ENCODE peak calls at places on chromosomes 12 and 14, in five cellular contexts. O is cardiac muscle cell, C is tibial nerve, Y is H9, N is colonic mucosa. F is an unnamed sample.

GRCh38 chr14:76985021-76985420 is 43.5 kb downstream of the IRF2BPL start:
- DNase-seq in Y (no peak), N (no peak), O (peak), C (no peak), F (no peak)

GRCh38 chr12:104410786-104411185 is 46.0 kb upstream of the CHST11 start:
- DNase-seq in O (peak), C (no peak), Y (no peak), N (no peak), F (no peak)

GRCh38 chr12:95073698-95074520 is 491 bp upstream of the NR2C1 start:
- DNase-seq in Y (peak), O (no peak), C (no peak), N (no peak), F (no peak)

GRCh38 chr12:94172973-94173372 is 24.6 kb downstream of the PLXNC1 start:
- DNase-seq in Y (no peak), O (peak), C (no peak), N (no peak), F (no peak)

GRCh38 chr12:45122776-45123380 is 72.0 kb upstream of the DBX2 start:
- DNase-seq in N (no peak), O (peak), Y (no peak), C (no peak), F (peak)

GRCh38 chr12:46472893-46473633 is 100.5 kb upstream of the SLC38A2 start:
- DNase-seq in C (no peak), Y (no peak), O (peak), N (peak), F (no peak)

GRCh38 chr14:76955575-76956252 is 72.8 kb downstream of the IRF2BPL start:
- DNase-seq in O (peak), C (no peak), N (peak), Y (peak), F (no peak)

GRCh38 chr14:38412654-38413053 is 156.8 kb upstream of the CLEC14A start:
- DNase-seq in C (no peak), Y (no peak), N (no peak), O (no peak), F (no peak)

GRCh38 chr14:104244221-104245011 is 106.0 kb downstream of the KIF26A start:
- DNase-seq in Y (peak), N (no peak), C (no peak), O (no peak), F (no peak)

GRCh38 chr14:34568803-34569202 is 29.3 kb upstream of the EAPP start:
- DNase-seq in O (no peak), Y (no peak), N (no peak), C (no peak), F (no peak)

GRCh38 chr14:36085861-36086260 is 90.7 kb downstream of the PTCSC3 start:
- DNase-seq in O (no peak), N (no peak), Y (no peak), C (no peak), F (no peak)

GRCh38 chr14:76829650-76830421 is 3.6 kb downstream of the LRRC74A start:
- DNase-seq in Y (no peak), C (peak), N (no peak), O (peak), F (peak)

GRCh38 chr14:83867871-83868270 is 1662.1 kb upstream of the FLRT2 start:
- DNase-seq in N (no peak), Y (no peak), C (peak), O (no peak), F (no peak)

GRCh38 chr12:51324953-51325352 is 979 bp upstream of the BIN2 start:
- DNase-seq in N (no peak), O (no peak), Y (no peak), C (no peak), F (no peak)

GRCh38 chr12:55739025-55739378 is 3.9 kb upstream of the GDF11 start:
- DNase-seq in C (no peak), Y (no peak), N (no peak), O (no peak), F (no peak)

GRCh38 chr12:52182898-52183543 is 8.8 kb downstream of the KRT80 start:
- DNase-seq in C (no peak), Y (no peak), N (no peak), O (no peak), F (no peak)

GRCh38 chr12:30015661-30016060 is 231.9 kb upstream of the TMTC1 start:
- DNase-seq in N (no peak), Y (no peak), O (no peak), C (no peak), F (no peak)

GRCh38 chr12:76470028-76470939 is 89.3 kb downstream of the OSBPL8 start:
- DNase-seq in C (no peak), O (peak), N (no peak), Y (no peak), F (peak)

DNA sequence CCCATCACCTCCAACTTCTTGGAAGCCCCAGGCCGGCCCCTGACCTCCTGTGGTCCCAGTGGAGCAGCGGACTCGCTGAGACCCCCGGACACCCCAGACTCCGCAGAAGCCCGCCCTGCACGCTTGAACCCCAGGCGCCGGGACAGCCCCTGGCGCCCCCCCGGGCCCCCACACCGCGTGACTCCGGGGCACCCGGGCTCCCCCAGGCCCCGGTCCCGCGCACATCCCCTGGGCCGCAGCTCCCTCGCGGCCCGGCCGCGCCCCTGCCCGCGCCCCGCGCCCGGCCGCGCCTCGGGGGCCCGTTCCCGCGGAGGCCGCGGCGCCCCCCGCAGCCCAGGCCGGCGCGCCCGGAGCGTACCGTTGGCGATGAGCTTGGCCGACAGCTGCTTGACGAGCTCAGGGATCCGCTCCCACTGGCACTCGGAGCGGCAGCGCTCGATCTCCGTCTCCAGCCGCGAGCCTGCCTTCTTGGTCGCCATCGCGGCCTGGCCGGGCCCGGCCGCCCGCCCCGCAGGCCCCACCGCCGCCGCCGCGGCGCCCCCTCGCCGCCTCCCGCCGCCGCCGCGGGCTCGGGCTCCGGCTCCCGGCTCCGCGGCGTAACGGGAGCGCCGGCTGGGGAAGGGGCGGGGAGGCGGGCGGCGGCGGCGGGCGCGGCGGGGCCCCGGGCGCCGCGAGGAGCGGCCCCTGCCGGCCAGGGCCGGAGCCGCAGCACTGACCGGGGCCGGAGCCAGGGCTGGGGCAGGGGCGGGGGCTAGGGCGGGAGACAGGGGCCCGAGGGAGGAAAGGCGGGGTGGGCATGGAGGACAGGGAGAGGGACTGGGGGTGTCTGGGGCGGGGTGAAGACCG is at the start of gene TTC7B:
- DNase-seq in C (no peak), Y (peak), O (peak), N (no peak), F (peak)
- TF ChIP-seq CTCF in C (peak), Y (peak), O (peak), N (no peak), F (no peak)

GRCh38 chr14:51653096-51653814 is 1.5 kb downstream of the FRMD6 start:
- DNase-seq in O (peak), N (no peak), C (peak), Y (no peak), F (peak)
- TF ChIP-seq CTCF in O (peak), N (no peak), C (peak), Y (no peak), F (no peak)

DNA sequence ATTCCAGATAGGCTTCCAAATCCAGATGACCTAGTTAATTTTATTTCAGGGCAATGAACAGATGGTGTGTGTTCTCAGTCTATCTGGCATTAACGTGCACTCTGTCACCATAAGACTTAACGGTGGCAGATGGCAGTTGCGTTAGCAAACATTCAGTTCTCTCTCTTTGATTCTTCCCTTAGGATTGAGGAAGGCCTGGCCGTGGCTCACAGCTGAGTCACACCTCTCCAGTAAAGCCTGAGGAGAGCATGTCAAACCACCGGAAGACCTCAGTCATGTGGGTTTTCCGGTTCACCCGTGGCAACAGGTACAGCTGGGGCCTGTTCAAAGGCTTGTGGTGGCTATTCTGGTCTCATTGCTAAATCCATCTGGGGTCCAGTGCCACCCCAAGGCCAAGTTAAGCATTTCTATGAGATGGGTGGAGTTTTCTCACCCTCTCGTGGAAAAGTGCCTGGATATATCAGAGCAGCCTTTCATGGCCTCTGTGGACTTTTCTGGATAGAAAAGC is 545.1 kb upstream of the ATP2B1 start:
- DNase-seq in Y (peak), O (peak), C (peak), N (peak), F (peak)
- TF ChIP-seq CTCF in Y (peak), O (peak), C (no peak), N (no peak), F (no peak)

GRCh38 chr12:111303531-111303930 is 65.4 kb downstream of the PHETA1 start:
- DNase-seq in C (no peak), O (no peak), N (no peak), Y (no peak), F (no peak)
- TF ChIP-seq CTCF in C (no peak), O (no peak), N (no peak), Y (no peak), F (no peak)

DNA sequence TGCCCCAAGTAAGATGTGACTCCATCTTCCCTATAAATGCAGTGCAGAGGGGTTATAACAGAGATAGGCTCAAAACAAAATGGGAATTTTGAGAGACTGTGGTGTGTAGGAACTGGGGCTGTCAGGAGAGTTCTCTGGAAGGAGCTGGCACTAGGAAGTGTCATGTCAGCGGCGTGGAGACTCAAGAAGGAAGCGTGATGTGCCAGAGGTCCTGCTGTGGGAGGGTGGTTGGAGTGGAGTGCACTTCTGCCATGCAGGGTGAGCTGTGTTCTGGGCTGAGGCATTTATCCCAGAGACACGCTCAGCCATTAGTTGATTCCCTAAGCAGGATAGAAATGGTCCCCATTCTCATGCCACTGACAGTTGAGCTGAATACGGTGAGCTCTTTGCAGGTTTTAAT is 19.0 kb downstream of the GLT1D1 start:
- DNase-seq in C (no peak), N (no peak), Y (no peak), O (no peak), F (no peak)
- TF ChIP-seq CTCF in C (no peak), N (no peak), Y (no peak), O (no peak), F (no peak)